ENCODE peak calls at places on chromosomes 11 and 22, in nine cellular contexts. One of them, this sample, is unnamed.

GRCh38 chr11:119773016-119773415 is 44.0 kb upstream of the NECTIN1 start:
- DNase-seq in nucleus accumbens: peak
- DNase-seq in natural killer cell: no peak
- DNase-seq in substantia nigra: peak
- DNase-seq in WTC11: no peak
- DNase-seq in iPS-NIHi11: no peak
- DNase-seq in right atrium auricular region: no peak
- DNase-seq in activated T-cell treated with anti-CD3 and anti-CD28 coated beads for 1 hour: no peak
- DNase-seq in mucosa of descending colon: no peak
- DNase-seq in this sample: no peak

GRCh38 chr22:26409705-26410376 is 19.2 kb upstream of the ASPHD2 start:
- DNase-seq in WTC11: no peak
- DNase-seq in activated T-cell treated with anti-CD3 and anti-CD28 coated beads for 1 hour: no peak
- DNase-seq in natural killer cell: no peak
- DNase-seq in nucleus accumbens: no peak
- DNase-seq in iPS-NIHi11: no peak
- DNase-seq in mucosa of descending colon: no peak
- DNase-seq in substantia nigra: no peak
- DNase-seq in right atrium auricular region: no peak
- DNase-seq in this sample: no peak

GRCh38 chr11:3855808-3856491 is 486 bp downstream of the STIM1 start:
- DNase-seq in iPS-NIHi11: peak
- DNase-seq in right atrium auricular region: peak
- DNase-seq in nucleus accumbens: no peak
- DNase-seq in natural killer cell: peak
- DNase-seq in WTC11: peak
- DNase-seq in mucosa of descending colon: peak
- DNase-seq in activated T-cell treated with anti-CD3 and anti-CD28 coated beads for 1 hour: no peak
- DNase-seq in substantia nigra: no peak
- DNase-seq in this sample: no peak

GRCh38 chr22:40329466-40329865 is 16.8 kb upstream of the ADSL start:
- DNase-seq in natural killer cell: no peak
- DNase-seq in right atrium auricular region: no peak
- DNase-seq in activated T-cell treated with anti-CD3 and anti-CD28 coated beads for 1 hour: no peak
- DNase-seq in nucleus accumbens: no peak
- DNase-seq in mucosa of descending colon: no peak
- DNase-seq in iPS-NIHi11: no peak
- DNase-seq in WTC11: no peak
- DNase-seq in substantia nigra: no peak
- DNase-seq in this sample: no peak

GRCh38 chr11:79028214-79028613 is 412.6 kb downstream of the TENM4 start:
- DNase-seq in right atrium auricular region: no peak
- DNase-seq in WTC11: no peak
- DNase-seq in nucleus accumbens: no peak
- DNase-seq in activated T-cell treated with anti-CD3 and anti-CD28 coated beads for 1 hour: no peak
- DNase-seq in substantia nigra: no peak
- DNase-seq in iPS-NIHi11: no peak
- DNase-seq in natural killer cell: no peak
- DNase-seq in mucosa of descending colon: no peak
- DNase-seq in this sample: no peak

GRCh38 chr11:65148657-65149056 is 14.3 kb upstream of the SYVN1 start:
- DNase-seq in natural killer cell: no peak
- DNase-seq in iPS-NIHi11: no peak
- DNase-seq in nucleus accumbens: no peak
- DNase-seq in WTC11: no peak
- DNase-seq in mucosa of descending colon: no peak
- DNase-seq in substantia nigra: no peak
- DNase-seq in right atrium auricular region: no peak
- DNase-seq in activated T-cell treated with anti-CD3 and anti-CD28 coated beads for 1 hour: no peak
- DNase-seq in this sample: no peak

GRCh38 chr11:73760066-73760679 is 701 bp downstream of the RAB6A start:
- DNase-seq in right atrium auricular region: peak
- DNase-seq in mucosa of descending colon: peak
- DNase-seq in natural killer cell: peak
- DNase-seq in nucleus accumbens: peak
- DNase-seq in WTC11: peak
- DNase-seq in substantia nigra: peak
- DNase-seq in activated T-cell treated with anti-CD3 and anti-CD28 coated beads for 1 hour: no peak
- DNase-seq in iPS-NIHi11: peak
- DNase-seq in this sample: peak

GRCh38 chr11:19727246-19727645 is 14.6 kb downstream of the NAV2 start:
- DNase-seq in nucleus accumbens: no peak
- DNase-seq in mucosa of descending colon: no peak
- DNase-seq in iPS-NIHi11: no peak
- DNase-seq in right atrium auricular region: no peak
- DNase-seq in natural killer cell: no peak
- DNase-seq in substantia nigra: no peak
- DNase-seq in WTC11: no peak
- DNase-seq in activated T-cell treated with anti-CD3 and anti-CD28 coated beads for 1 hour: no peak
- DNase-seq in this sample: no peak

GRCh38 chr11:69480547-69481392 is 693 bp upstream of the LINC01488 start:
- DNase-seq in natural killer cell: no peak
- DNase-seq in activated T-cell treated with anti-CD3 and anti-CD28 coated beads for 1 hour: no peak
- DNase-seq in right atrium auricular region: no peak
- DNase-seq in iPS-NIHi11: no peak
- DNase-seq in substantia nigra: no peak
- DNase-seq in mucosa of descending colon: peak
- DNase-seq in WTC11: no peak
- DNase-seq in nucleus accumbens: no peak
- DNase-seq in this sample: no peak

GRCh38 chr22:24191381-24191841 is 10.1 kb downstream of the SUSD2 start:
- DNase-seq in substantia nigra: no peak
- DNase-seq in WTC11: no peak
- DNase-seq in nucleus accumbens: no peak
- DNase-seq in right atrium auricular region: no peak
- DNase-seq in mucosa of descending colon: no peak
- DNase-seq in activated T-cell treated with anti-CD3 and anti-CD28 coated beads for 1 hour: no peak
- DNase-seq in iPS-NIHi11: no peak
- DNase-seq in natural killer cell: no peak
- DNase-seq in this sample: no peak

GRCh38 chr11:64086263-64086938 is 50.7 kb downstream of the FLRT1 start:
- DNase-seq in right atrium auricular region: no peak
- DNase-seq in mucosa of descending colon: peak
- DNase-seq in nucleus accumbens: peak
- DNase-seq in activated T-cell treated with anti-CD3 and anti-CD28 coated beads for 1 hour: no peak
- DNase-seq in natural killer cell: no peak
- DNase-seq in iPS-NIHi11: no peak
- DNase-seq in substantia nigra: peak
- DNase-seq in WTC11: no peak
- DNase-seq in this sample: no peak